ENCODE peak calls at places on chromosomes 13 and 19, in ten cellular contexts. T is progenitor cell of endocrine pancreas, K is endothelial cell, C is BJ, P is fibroblast of pulmonary artery, Z is nephron progenitor cell, M is cardiac muscle cell, N is IMR-90, E is lower lobe of right lung, Y is heart right ventricle. A is an unnamed sample.

GRCh38 chr13:39410089-39410901 is 192.7 kb downstream of the LHFPL6 start:
- DNase-seq in Z (no peak), T (no peak), N (peak; percentile 60), P (peak; percentile 93), Y (no peak), K (no peak), C (peak; percentile 33), E (no peak), M (no peak), A (peak; percentile 5)

GRCh38 chr19:11881151-11881800 is 6.3 kb upstream of the ZNF69 start:
- DNase-seq in C (no peak), E (peak; percentile 51), N (peak; percentile 51), K (peak; percentile 8), T (peak; percentile 57), Z (peak; percentile 73), Y (peak; percentile 53), P (peak; percentile 73), M (peak; percentile 82), A (peak; percentile 30)

GRCh38 chr13:30681489-30682242 is 53.7 kb upstream of the ALOX5AP start:
- DNase-seq in Y (no peak), N (peak; percentile 80), E (no peak), C (peak; percentile 58), T (no peak), K (no peak), M (no peak), P (peak; percentile 74), Z (no peak), A (no peak)

GRCh38 chr19:13619203-13619632 is 112.9 kb upstream of the CACNA1A start:
- DNase-seq in Y (no peak), T (no peak), M (no peak), K (no peak), N (peak; percentile 81), C (peak; percentile 23), Z (no peak), P (no peak), E (no peak), A (peak; percentile 48)

GRCh38 chr13:22012676-22013075 is 341.8 kb downstream of the FGF9 start:
- DNase-seq in P (no peak), Y (no peak), Z (no peak), T (no peak), N (no peak), E (no peak), C (no peak), K (no peak), M (no peak), A (no peak)

GRCh38 chr13:107301724-107302374 is 733.9 kb upstream of the ARGLU1 start:
- DNase-seq in C (no peak), N (no peak), Z (no peak), Y (no peak), M (peak; percentile 2), K (no peak), E (no peak), P (peak; percentile 31), T (no peak), A (peak; percentile 27)

GRCh38 chr19:56822755-56823154 is 17.8 kb downstream of the PEG3 start:
- DNase-seq in N (no peak), Y (no peak), C (no peak), M (no peak), P (no peak), K (no peak), T (no peak), E (no peak), Z (no peak), A (no peak)

GRCh38 chr19:50669319-50670101 is 20.3 kb downstream of the C19orf81 start:
- DNase-seq in E (no peak), Z (peak; percentile 69), C (no peak), K (no peak), T (no peak), Y (no peak), N (peak; percentile 15), P (peak; percentile 54), M (peak; percentile 51), A (peak; percentile 27)

GRCh38 chr13:45156565-45157361 is 36.5 kb downstream of the GTF2F2 start:
- DNase-seq in K (no peak), Z (no peak), M (no peak), N (peak; percentile 9), C (no peak), E (no peak), Y (no peak), P (no peak), T (no peak), A (no peak)

DNA sequence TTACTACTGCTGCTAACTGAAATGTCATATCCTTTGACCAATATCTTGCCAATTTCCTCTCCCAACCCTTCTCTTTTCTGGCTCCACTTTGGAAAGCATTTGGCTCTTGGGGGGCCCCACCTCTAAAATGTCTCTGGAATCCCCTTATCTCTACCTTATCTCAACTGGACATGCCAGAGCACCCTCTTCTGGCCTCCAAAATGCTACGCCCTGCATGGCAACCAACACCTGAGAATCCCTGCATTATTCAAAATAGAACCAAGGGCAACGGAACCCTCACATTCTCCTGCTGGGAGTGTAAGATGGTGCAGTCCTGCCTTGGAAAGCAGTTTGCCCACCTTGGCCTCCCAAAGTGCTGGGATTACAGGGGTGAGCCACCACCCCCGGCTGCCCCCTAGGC is 35.3 kb downstream of the CERS4 start:
- DNase-seq in E (no peak), C (no peak), M (no peak), P (no peak), N (no peak), Y (no peak), K (no peak), Z (no peak), T (no peak), A (no peak)
- TF ChIP-seq CTCF in E (no peak), C (no peak), M (no peak), P (no peak), N (no peak), Y (no peak), K (no peak), Z (no peak), T (no peak), A (no peak)

DNA sequence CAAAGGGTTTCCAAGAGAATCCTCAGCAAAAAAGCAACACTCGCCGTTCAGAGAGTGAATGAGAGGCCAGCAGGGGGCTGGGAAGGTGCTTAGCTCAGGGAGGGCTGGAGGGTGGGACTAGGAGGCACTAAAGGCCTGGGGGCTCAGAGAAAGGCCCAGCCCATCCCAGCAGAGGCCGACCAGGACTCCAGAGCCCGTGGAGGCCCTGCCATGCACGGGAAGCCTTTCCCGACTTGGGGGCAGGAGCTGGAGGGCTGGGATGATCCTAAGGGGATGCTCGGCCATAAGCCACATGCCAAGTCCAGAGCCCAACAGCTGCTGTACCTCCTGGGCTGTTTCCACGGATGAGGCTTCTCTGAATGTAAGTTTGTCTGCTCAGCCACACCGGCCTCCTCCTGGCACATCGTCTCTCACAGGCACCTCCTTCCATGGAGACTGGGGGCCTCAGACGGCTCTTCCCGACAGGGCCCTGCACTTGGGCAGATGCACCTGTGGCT is 19.5 kb downstream of the RASA3 start:
- DNase-seq in M (no peak), Y (no peak), C (no peak), K (no peak), N (no peak), P (no peak), T (no peak), E (no peak), Z (no peak), A (no peak)
- TF ChIP-seq CTCF in M (no peak), Y (no peak), C (no peak), K (peak; percentile 13), N (no peak), P (no peak), T (peak; percentile 34), E (no peak), Z (no peak), A (no peak)

GRCh38 chr19:9835507-9835949 is 410 bp downstream of the PIN1 start:
- DNase-seq in K (no peak), E (no peak), N (no peak), Z (no peak), C (no peak), T (no peak), Y (no peak), P (no peak), M (no peak), A (no peak)

GRCh38 chr19:9838324-9838723 is 3.2 kb downstream of the PIN1 start:
- DNase-seq in T (no peak), K (no peak), E (no peak), M (no peak), P (no peak), Y (no peak), C (no peak), Z (no peak), N (no peak), A (no peak)

GRCh38 chr19:9834302-9834725 is 804 bp upstream of the PIN1 start:
- DNase-seq in N (no peak), Z (no peak), E (no peak), M (no peak), P (no peak), T (no peak), K (no peak), Y (no peak), C (no peak), A (no peak)

GRCh38 chr19:9834726-9835506 is at the start of gene PIN1:
- DNase-seq in E (peak; percentile 100), M (peak; percentile 100), T (peak; percentile 99), K (peak; percentile 99), Z (peak; percentile 100), Y (peak; percentile 99), N (peak; percentile 97), P (peak; percentile 98), C (peak; percentile 91), A (peak; percentile 99)

DNA sequence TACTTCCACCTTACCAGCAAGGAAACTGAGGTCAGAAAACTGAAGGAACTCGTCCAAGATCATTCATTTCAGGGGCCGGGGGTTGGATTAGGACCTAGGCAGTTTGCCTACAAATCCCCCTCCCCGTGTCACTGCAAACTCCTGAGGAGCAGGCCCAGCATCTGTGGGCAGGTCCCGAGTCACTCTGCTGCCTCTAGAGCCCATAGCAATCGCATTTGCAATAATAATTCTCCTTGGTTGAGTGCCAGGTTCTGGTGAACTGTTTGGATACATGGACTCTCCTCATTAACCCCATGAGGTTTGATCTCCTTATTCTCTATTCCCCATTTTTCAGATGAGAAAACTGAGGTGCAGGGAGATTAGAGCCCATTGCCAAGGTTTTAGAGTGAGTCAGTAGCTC is 903 bp downstream of the PIN1 start:
- DNase-seq in K (no peak), Z (no peak), N (peak; percentile 43), E (no peak), M (peak; percentile 4), Y (no peak), C (no peak), P (peak; percentile 44), T (no peak), A (no peak)
- TF ChIP-seq CTCF in K (no peak), Z (no peak), N (no peak), E (no peak), M (no peak), Y (no peak), C (peak; percentile 13), P (no peak), T (no peak), A (no peak)

DNA sequence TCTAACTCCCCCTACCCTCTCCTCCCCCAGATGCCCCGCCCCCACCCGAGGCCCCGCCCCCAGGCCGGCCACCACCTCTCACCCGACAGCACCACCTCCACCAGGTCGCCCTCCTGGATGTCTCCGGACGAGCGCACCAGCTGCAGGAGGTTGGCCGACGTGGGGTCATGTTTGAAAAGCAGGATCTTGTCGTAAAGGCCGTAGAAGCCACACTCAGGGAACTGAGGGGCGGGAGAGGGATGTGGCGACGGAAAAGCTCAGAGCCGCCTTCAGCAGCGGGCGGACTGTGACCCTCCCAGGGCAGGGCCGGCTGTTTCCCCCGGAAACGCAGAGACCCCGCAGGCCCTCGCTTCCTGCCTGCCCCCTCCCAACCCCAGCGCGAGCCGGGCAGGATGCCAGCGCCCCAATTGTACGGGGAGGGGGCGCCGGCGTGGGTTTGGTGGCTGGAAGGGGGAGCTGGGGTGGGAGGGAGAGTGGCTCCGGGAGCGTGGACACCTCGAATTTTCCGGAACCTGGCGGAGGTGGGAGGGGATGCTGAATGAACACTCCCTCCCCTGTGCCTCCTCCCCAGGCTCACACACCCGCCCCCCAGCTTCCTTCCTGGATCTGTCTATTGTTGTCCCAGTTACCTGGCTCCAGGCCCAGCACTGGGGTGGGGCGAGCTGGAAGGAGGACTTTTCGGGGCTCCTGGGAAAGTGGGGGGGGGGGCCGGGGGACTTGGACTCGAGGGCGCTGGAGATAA is 3.0 kb downstream of the PRKD2 start:
- DNase-seq in T (no peak), C (peak; percentile 25), M (peak; percentile 44), K (peak; percentile 83), P (peak; percentile 88), Z (peak; percentile 65), E (peak; percentile 95), Y (peak; percentile 97), N (peak; percentile 63), A (peak; percentile 96)
- TF ChIP-seq CTCF in T (no peak), C (no peak), M (no peak), K (no peak), P (no peak), Z (no peak), E (no peak), Y (no peak), N (no peak), A (no peak)